ENCODE peak calls at places on chromosomes 6 and 20, in four cellular contexts. A is HepG2, O is Panc1, H is K562. L is an unnamed sample.

GRCh38 chr6:47669684-47670515 is 28.5 kb upstream of the ADGRF4 start:
- DNase-seq in A (no peak), H (no peak), O (no peak), L (no peak)

GRCh38 chr6:40395066-40395697 is 192.0 kb downstream of the LRFN2 start:
- DNase-seq in H (no peak), O (no peak), A (no peak), L (no peak)

GRCh38 chr20:20624914-20625313 is 87.5 kb downstream of the RALGAPA2 start:
- DNase-seq in A (no peak), O (no peak), H (no peak), L (no peak)

GRCh38 chr20:52410182-52410647 is 218.6 kb upstream of the ZFP64 start:
- DNase-seq in O (no peak), A (no peak), H (no peak), L (no peak)

GRCh38 chr20:33549229-33549628 is 59.3 kb downstream of the CBFA2T2 start:
- DNase-seq in A (no peak), O (no peak), H (no peak), L (no peak)

GRCh38 chr20:35907017-35907685 is 47.2 kb downstream of the SCAND1 start:
- DNase-seq in H (no peak), A (no peak), O (no peak), L (no peak)

GRCh38 chr6:21078497-21078896 is 515.1 kb upstream of the SOX4 start:
- DNase-seq in O (no peak), A (no peak), H (no peak), L (no peak)

GRCh38 chr6:81865712-81866111 is 113.2 kb upstream of the TENT5A start:
- DNase-seq in H (no peak), O (no peak), A (peak; percentile 51), L (no peak)

GRCh38 chr6:16985484-16986284 is 116.2 kb upstream of the STMND1 start:
- DNase-seq in H (no peak), A (no peak), O (no peak), L (no peak)

GRCh38 chr20:39890697-39891096 is 798.3 kb downstream of the MAFB start:
- DNase-seq in A (no peak), O (no peak), H (no peak), L (no peak)

GRCh38 chr20:56629464-56630085 is 469 bp downstream of the TFAP2C start:
- DNase-seq in O (no peak), H (no peak), A (no peak), L (no peak)

GRCh38 chr20:9160760-9161159 is 91.9 kb downstream of the PLCB4 start:
- DNase-seq in H (no peak), A (no peak), O (no peak), L (no peak)

GRCh38 chr6:80338201-80338836 is 231.8 kb downstream of the BCKDHB start:
- DNase-seq in A (peak; percentile 47), O (peak; percentile 12), H (peak; percentile 65), L (peak; percentile 34)

GRCh38 chr6:168124921-168125320 is 45.9 kb upstream of the FRMD1 start:
- DNase-seq in A (no peak), O (no peak), H (no peak), L (no peak)

GRCh38 chr6:55293116-55293515 is 34.2 kb upstream of the GFRAL start:
- DNase-seq in A (peak; percentile 23), H (peak; percentile 5), O (no peak), L (peak; percentile 18)

GRCh38 chr20:50278684-50279531 is 88.3 kb downstream of the CEBPB start:
- DNase-seq in O (no peak), H (peak; percentile 70), A (peak; percentile 87), L (peak; percentile 40)

GRCh38 chr6:3561745-3562144 is 104.9 kb upstream of the SLC22A23 start:
- DNase-seq in A (peak; percentile 20), H (no peak), O (no peak), L (no peak)

GRCh38 chr20:43102394-43102793 is 87.3 kb downstream of the PTPRT start:
- DNase-seq in H (peak; percentile 54), A (no peak), O (no peak), L (no peak)

GRCh38 chr6:125918681-125919566 is 37.6 kb upstream of the HINT3 start:
- DNase-seq in O (no peak), A (peak; percentile 97), H (no peak), L (no peak)

GRCh38 chr20:31555203-31555602 is 41.0 kb downstream of the HM13 start:
- DNase-seq in A (no peak), H (no peak), O (no peak), L (no peak)

GRCh38 chr6:54624779-54625178 is 221.8 kb upstream of the FAM83B start:
- DNase-seq in A (no peak), H (no peak), O (no peak), L (no peak)

GRCh38 chr6:20891161-20891560 is 356.9 kb downstream of the CDKAL1 start:
- DNase-seq in A (no peak), O (no peak), H (no peak), L (no peak)

GRCh38 chr6:104771258-104771832 is 88.4 kb downstream of the HACE1 start:
- DNase-seq in O (peak; percentile 13), H (peak; percentile 14), A (peak; percentile 10), L (no peak)

GRCh38 chr6:156828280-156828703 is 51.1 kb downstream of the ARID1B start:
- DNase-seq in A (peak; percentile 39), H (no peak), O (peak; percentile 50), L (peak; percentile 57)

GRCh38 chr6:47934023-47934422 is 152.2 kb downstream of the OPN5 start:
- DNase-seq in O (no peak), H (no peak), A (no peak), L (no peak)

GRCh38 chr20:31923388-31924271 is 28.2 kb downstream of the PDRG1 start:
- DNase-seq in A (no peak), O (no peak), H (no peak), L (no peak)

GRCh38 chr6:109397020-109397419 is 14.8 kb upstream of the CD164 start:
- DNase-seq in A (no peak), H (peak; percentile 27), O (no peak), L (no peak)

GRCh38 chr6:141244366-141244765 is 888.4 kb upstream of the GJE1 start:
- DNase-seq in H (no peak), O (no peak), A (no peak), L (no peak)

GRCh38 chr20:62702886-62703852 is 5.5 kb upstream of the NTSR1 start:
- DNase-seq in O (peak; percentile 86), H (no peak), A (peak; percentile 48), L (peak; percentile 76)

GRCh38 chr6:87237804-87238203 is 82.4 kb downstream of the ZNF292 start:
- DNase-seq in A (peak; percentile 9), H (peak; percentile 14), O (peak; percentile 20), L (peak; percentile 18)

GRCh38 chr6:40714576-40715500 is 127.7 kb upstream of the LRFN2 start:
- DNase-seq in A (peak; percentile 97), H (no peak), O (peak; percentile 13), L (no peak)

GRCh38 chr20:47527004-47527800 is 25.5 kb downstream of the NCOA3 start:
- DNase-seq in H (no peak), A (no peak), O (no peak), L (no peak)

GRCh38 chr20:47524385-47524784 is 22.7 kb downstream of the NCOA3 start:
- DNase-seq in H (no peak), A (no peak), O (no peak), L (no peak)

GRCh38 chr20:47515843-47516242 is 14.2 kb downstream of the NCOA3 start:
- DNase-seq in H (no peak), A (no peak), O (no peak), L (no peak)

GRCh38 chr20:47521059-47521808 is 19.5 kb downstream of the NCOA3 start:
- DNase-seq in O (no peak), H (no peak), A (no peak), L (no peak)
- TF ChIP-seq CTCF in O (no peak), H (peak; percentile 44), A (peak; percentile 77), L (no peak)

GRCh38 chr6:4776967-4777925 is 1.0 kb downstream of the CDYL start:
- DNase-seq in H (peak; percentile 68), O (no peak), A (no peak), L (no peak)
- TF ChIP-seq TCF7L2 in H (no peak), O (no peak), A (no peak), L (no peak)

DNA sequence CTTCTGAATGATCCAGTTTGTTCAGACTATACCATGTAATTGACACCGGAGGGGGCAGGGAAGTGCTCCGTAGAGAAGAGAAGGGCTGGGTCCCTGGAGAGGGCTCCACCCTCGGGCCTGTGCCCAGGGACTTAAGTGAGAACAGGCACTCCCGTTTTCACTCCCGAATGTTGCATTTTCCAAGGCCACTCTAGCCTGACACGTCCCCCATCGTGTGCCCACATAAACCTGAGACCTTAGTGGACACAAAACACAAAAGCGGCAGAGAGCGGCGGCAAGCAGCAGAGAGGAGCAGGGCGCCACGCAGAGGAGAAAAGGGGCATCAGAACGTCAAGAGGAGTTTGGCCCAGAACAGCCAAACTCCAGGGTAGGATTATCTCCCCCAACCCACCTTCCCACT is 1405.1 kb downstream of the GRIK2 start:
- DNase-seq in A (no peak), O (no peak), H (no peak), L (no peak)
- TF ChIP-seq CTCF in A (peak; percentile 24), O (no peak), H (no peak), L (no peak)

GRCh38 chr6:14353263-14353662 is 235.7 kb downstream of the CD83 start:
- DNase-seq in O (no peak), A (no peak), H (no peak), L (no peak)

GRCh38 chr6:14359438-14359837 is 241.9 kb downstream of the CD83 start:
- DNase-seq in H (no peak), O (no peak), A (no peak), L (no peak)

GRCh38 chr6:14360565-14360964 is 243.0 kb downstream of the CD83 start:
- DNase-seq in A (no peak), H (no peak), O (no peak), L (no peak)

GRCh38 chr6:14353798-14354197 is 236.2 kb downstream of the CD83 start:
- DNase-seq in H (no peak), O (no peak), A (no peak), L (no peak)

DNA sequence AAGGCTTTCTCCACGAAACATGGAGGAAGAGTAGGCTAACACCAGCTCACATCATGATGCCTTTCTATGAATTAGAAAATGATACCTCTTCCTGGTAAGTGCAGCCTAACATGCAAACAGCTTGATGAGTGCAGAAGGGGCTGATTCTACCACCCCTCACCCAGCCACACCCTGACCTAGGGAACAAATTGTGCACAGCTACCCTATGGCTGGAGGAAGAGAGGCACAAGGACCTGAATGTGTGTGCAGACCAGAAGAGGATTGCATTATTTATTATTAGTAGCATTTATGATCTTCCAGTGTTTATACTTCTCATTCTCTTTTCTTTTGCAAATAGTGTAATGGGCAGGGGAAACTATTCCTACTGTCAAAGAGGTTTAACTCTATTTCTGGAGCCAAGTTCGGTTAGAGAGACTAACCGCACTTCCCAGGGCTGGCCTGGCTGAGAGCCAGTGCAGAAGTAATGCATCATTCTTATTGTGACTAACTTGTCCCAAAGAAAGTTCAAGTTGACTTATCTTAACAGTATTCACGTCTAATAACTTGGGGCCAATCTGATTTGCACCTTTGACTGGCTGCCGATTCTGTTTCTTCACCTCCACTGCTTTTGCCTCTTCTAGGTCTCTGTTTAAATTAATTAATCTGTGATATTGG is 237.5 kb downstream of the CD83 start:
- DNase-seq in H (no peak), A (no peak), O (no peak), L (no peak)
- TF ChIP-seq TCF7L2 in H (no peak), A (no peak), O (no peak), L (no peak)

L was measured in HCT116.